ENCODE peak calls at places on chromosomes 1 and 21, in four cellular contexts. E is naive thymus-derived CD4-positive, alpha-beta T cell; I is body of pancreas; T is NCI-H1105 treated with DMSO at 0.1 percent for 48 hours. G is an unnamed sample.

GRCh38 chr1:235073331-235073967 is 55.2 kb downstream of the TOMM20 start:
- DNase-seq in E (no peak), I (peak), T (no peak), G (peak)

GRCh38 chr1:230342019-230342418 is 84.1 kb downstream of the PGBD5 start:
- DNase-seq in E (no peak), I (no peak), T (no peak), G (no peak)

GRCh38 chr1:111541721-111542120 is 38.3 kb upstream of the ADORA3 start:
- DNase-seq in E (no peak), I (no peak), T (no peak), G (no peak)

GRCh38 chr21:43283136-43283924 is 114.5 kb downstream of the CRYAA start:
- DNase-seq in E (no peak), I (no peak), T (no peak), G (no peak)

GRCh38 chr1:77282866-77283539 is 1.2 kb downstream of the AK5 start:
- DNase-seq in E (no peak), I (no peak), T (peak), G (no peak)

GRCh38 chr1:54610048-54610447 is 13.3 kb downstream of the FAM151A start:
- DNase-seq in E (no peak), I (no peak), T (no peak), G (no peak)

GRCh38 chr1:180953791-180954721 is 41.4 kb downstream of the KIAA1614 start:
- DNase-seq in E (peak), I (peak), T (no peak), G (peak)

GRCh38 chr1:53063744-53064515 is 1.9 kb downstream of the PODN start:
- DNase-seq in E (no peak), I (no peak), T (no peak), G (no peak)

GRCh38 chr1:210123924-210124589 is 108.5 kb upstream of the SERTAD4 start:
- DNase-seq in E (no peak), I (no peak), T (peak), G (no peak)

GRCh38 chr1:167863921-167864279 is 50.0 kb downstream of the ADCY10 start:
- DNase-seq in E (no peak), I (no peak), T (no peak), G (no peak)